ENCODE peak calls at places on chromosomes 12 and 14, in four cellular contexts. One of them, this sample, is unnamed.

GRCh38 chr14:34070917-34071407 is 120.1 kb upstream of the EGLN3 start:
- DNase-seq in tibial artery: no peak
- DNase-seq in esophagus squamous epithelium: no peak
- DNase-seq in adrenal gland: no peak
- DNase-seq in this sample: no peak

GRCh38 chr14:101449114-101449513 is 112.2 kb upstream of the DIO3 start:
- DNase-seq in tibial artery: no peak
- DNase-seq in esophagus squamous epithelium: no peak
- DNase-seq in adrenal gland: no peak
- DNase-seq in this sample: no peak

GRCh38 chr12:53252349-53252916 is 15.7 kb upstream of the ESPL1 start:
- DNase-seq in tibial artery: no peak
- DNase-seq in esophagus squamous epithelium: no peak
- DNase-seq in adrenal gland: no peak
- DNase-seq in this sample: no peak

GRCh38 chr12:41365653-41366131 is 177.6 kb downstream of the PDZRN4 start:
- DNase-seq in tibial artery: no peak
- DNase-seq in esophagus squamous epithelium: no peak
- DNase-seq in adrenal gland: no peak
- DNase-seq in this sample: no peak

GRCh38 chr14:71693373-71693772 is 238.9 kb upstream of the RGS6 start:
- DNase-seq in tibial artery: no peak
- DNase-seq in esophagus squamous epithelium: no peak
- DNase-seq in adrenal gland: no peak
- DNase-seq in this sample: no peak

GRCh38 chr12:27756670-27757069 is 23.4 kb upstream of the KLHL42 start:
- DNase-seq in tibial artery: no peak
- DNase-seq in esophagus squamous epithelium: no peak
- DNase-seq in adrenal gland: no peak
- DNase-seq in this sample: no peak

GRCh38 chr12:109264095-109264942 is 44.8 kb downstream of the FOXN4 start:
- DNase-seq in tibial artery: peak
- DNase-seq in esophagus squamous epithelium: no peak
- DNase-seq in adrenal gland: peak
- DNase-seq in this sample: no peak

GRCh38 chr14:91399868-91400640 is 17.6 kb downstream of the CCDC88C start:
- DNase-seq in tibial artery: no peak
- DNase-seq in esophagus squamous epithelium: no peak
- DNase-seq in adrenal gland: no peak
- DNase-seq in this sample: no peak

GRCh38 chr14:96299441-96299840 is 43.4 kb downstream of the BDKRB1 start:
- DNase-seq in tibial artery: no peak
- DNase-seq in esophagus squamous epithelium: no peak
- DNase-seq in adrenal gland: no peak
- DNase-seq in this sample: no peak

GRCh38 chr12:12510141-12510540 is 52.5 kb downstream of the DUSP16 start:
- DNase-seq in tibial artery: no peak
- DNase-seq in esophagus squamous epithelium: no peak
- DNase-seq in adrenal gland: no peak
- DNase-seq in this sample: no peak

GRCh38 chr12:14256139-14256538 is 109.3 kb upstream of the ATF7IP start:
- DNase-seq in tibial artery: no peak
- DNase-seq in esophagus squamous epithelium: no peak
- DNase-seq in adrenal gland: no peak
- DNase-seq in this sample: no peak

GRCh38 chr14:49970474-49971147 is 77.7 kb downstream of the ARF6 start:
- DNase-seq in tibial artery: no peak
- DNase-seq in esophagus squamous epithelium: no peak
- DNase-seq in adrenal gland: no peak
- DNase-seq in this sample: no peak

GRCh38 chr14:96723946-96724345 is 73.2 kb upstream of the VRK1 start:
- DNase-seq in tibial artery: no peak
- DNase-seq in esophagus squamous epithelium: no peak
- DNase-seq in adrenal gland: no peak
- DNase-seq in this sample: no peak

GRCh38 chr14:49982522-49982951 is 89.7 kb downstream of the ARF6 start:
- DNase-seq in tibial artery: no peak
- DNase-seq in esophagus squamous epithelium: no peak
- DNase-seq in adrenal gland: no peak
- DNase-seq in this sample: peak

GRCh38 chr12:130776857-130777339 is 60.8 kb upstream of the RIMBP2 start:
- DNase-seq in tibial artery: no peak
- DNase-seq in esophagus squamous epithelium: no peak
- DNase-seq in adrenal gland: no peak
- DNase-seq in this sample: no peak
- H3K4me3 ChIP-seq in tibial artery: no peak
- H3K4me3 ChIP-seq in esophagus squamous epithelium: peak
- H3K4me3 ChIP-seq in adrenal gland: no peak
- H3K4me3 ChIP-seq in this sample: peak

DNA sequence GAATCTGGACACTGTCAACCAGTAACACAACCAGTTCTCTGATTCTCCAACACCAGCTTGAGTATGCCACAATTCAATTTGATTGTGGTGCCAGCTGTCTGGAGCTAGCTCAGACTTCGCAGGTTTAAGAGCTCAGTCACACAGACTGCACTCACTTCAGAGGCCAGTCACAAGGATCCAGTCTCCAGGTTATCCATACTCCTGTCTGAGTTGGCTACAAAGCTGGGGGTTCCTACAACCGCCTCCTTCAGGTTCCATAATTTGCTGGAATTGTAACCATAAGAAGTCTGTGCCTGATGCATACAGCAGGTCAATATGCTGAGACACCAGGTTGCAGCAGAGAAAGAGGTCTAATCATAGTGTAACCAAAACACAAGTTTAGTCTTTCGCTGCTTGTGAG is 70.5 kb upstream of the CPSF6 start:
- DNase-seq in tibial artery: no peak
- DNase-seq in esophagus squamous epithelium: no peak
- DNase-seq in adrenal gland: no peak
- DNase-seq in this sample: no peak
- H3K4me3 ChIP-seq in tibial artery: no peak
- H3K4me3 ChIP-seq in esophagus squamous epithelium: no peak
- H3K4me3 ChIP-seq in adrenal gland: no peak
- H3K4me3 ChIP-seq in this sample: no peak

GRCh38 chr12:113130457-113131135 is 5.0 kb downstream of the RASAL1 start:
- DNase-seq in tibial artery: no peak
- DNase-seq in esophagus squamous epithelium: no peak
- DNase-seq in adrenal gland: peak
- DNase-seq in this sample: no peak
- H3K4me3 ChIP-seq in tibial artery: no peak
- H3K4me3 ChIP-seq in esophagus squamous epithelium: no peak
- H3K4me3 ChIP-seq in adrenal gland: no peak
- H3K4me3 ChIP-seq in this sample: no peak

GRCh38 chr14:61474671-61475070 is 153.3 kb downstream of the PRKCH start:
- DNase-seq in tibial artery: no peak
- DNase-seq in esophagus squamous epithelium: no peak
- DNase-seq in adrenal gland: no peak
- DNase-seq in this sample: no peak
- H3K4me3 ChIP-seq in tibial artery: no peak
- H3K4me3 ChIP-seq in esophagus squamous epithelium: no peak
- H3K4me3 ChIP-seq in adrenal gland: no peak
- H3K4me3 ChIP-seq in this sample: no peak

GRCh38 chr14:51805541-51805940 is 54.9 kb upstream of the GNG2 start:
- DNase-seq in tibial artery: no peak
- DNase-seq in esophagus squamous epithelium: no peak
- DNase-seq in adrenal gland: no peak
- DNase-seq in this sample: no peak

GRCh38 chr14:51806624-51807023 is 53.8 kb upstream of the GNG2 start:
- DNase-seq in tibial artery: no peak
- DNase-seq in esophagus squamous epithelium: no peak
- DNase-seq in adrenal gland: no peak
- DNase-seq in this sample: no peak

GRCh38 chr14:51807355-51807754 is 53.1 kb upstream of the GNG2 start:
- DNase-seq in tibial artery: no peak
- DNase-seq in esophagus squamous epithelium: no peak
- DNase-seq in adrenal gland: no peak
- DNase-seq in this sample: no peak

GRCh38 chr14:51806026-51806590 is 54.3 kb upstream of the GNG2 start:
- DNase-seq in tibial artery: no peak
- DNase-seq in esophagus squamous epithelium: no peak
- DNase-seq in adrenal gland: no peak
- DNase-seq in this sample: no peak
- H3K4me3 ChIP-seq in tibial artery: no peak
- H3K4me3 ChIP-seq in esophagus squamous epithelium: no peak
- H3K4me3 ChIP-seq in adrenal gland: no peak
- H3K4me3 ChIP-seq in this sample: no peak

DNA sequence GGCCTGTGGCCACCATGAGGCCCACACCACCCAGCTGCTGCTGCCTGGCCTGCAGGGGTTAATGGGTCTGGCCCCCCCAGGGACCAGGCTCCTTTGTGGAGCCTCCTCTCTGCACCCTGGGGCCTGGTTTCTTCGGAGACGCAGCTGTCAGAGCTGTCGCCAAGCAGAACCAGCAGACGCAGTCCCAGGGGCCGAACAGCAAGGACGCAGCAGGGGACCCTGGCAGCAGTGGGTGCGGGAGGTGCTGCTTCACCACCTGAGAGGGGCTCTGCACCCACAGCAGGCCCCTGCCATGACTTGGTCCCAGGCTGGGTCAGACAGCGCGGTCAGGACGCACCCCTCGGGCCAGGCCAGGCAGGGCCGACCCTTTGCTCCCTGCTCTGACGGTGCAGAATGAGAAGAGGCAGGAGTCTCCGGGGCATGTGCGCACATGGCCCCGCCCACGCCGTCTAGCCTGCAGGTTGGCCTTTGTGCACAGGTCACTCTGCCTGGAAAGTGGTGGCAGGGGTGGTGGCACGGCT is 30.5 kb downstream of the JAG2 start:
- DNase-seq in tibial artery: peak
- DNase-seq in esophagus squamous epithelium: no peak
- DNase-seq in adrenal gland: no peak
- DNase-seq in this sample: no peak
- H3K4me3 ChIP-seq in tibial artery: no peak
- H3K4me3 ChIP-seq in esophagus squamous epithelium: no peak
- H3K4me3 ChIP-seq in adrenal gland: no peak
- H3K4me3 ChIP-seq in this sample: no peak

DNA sequence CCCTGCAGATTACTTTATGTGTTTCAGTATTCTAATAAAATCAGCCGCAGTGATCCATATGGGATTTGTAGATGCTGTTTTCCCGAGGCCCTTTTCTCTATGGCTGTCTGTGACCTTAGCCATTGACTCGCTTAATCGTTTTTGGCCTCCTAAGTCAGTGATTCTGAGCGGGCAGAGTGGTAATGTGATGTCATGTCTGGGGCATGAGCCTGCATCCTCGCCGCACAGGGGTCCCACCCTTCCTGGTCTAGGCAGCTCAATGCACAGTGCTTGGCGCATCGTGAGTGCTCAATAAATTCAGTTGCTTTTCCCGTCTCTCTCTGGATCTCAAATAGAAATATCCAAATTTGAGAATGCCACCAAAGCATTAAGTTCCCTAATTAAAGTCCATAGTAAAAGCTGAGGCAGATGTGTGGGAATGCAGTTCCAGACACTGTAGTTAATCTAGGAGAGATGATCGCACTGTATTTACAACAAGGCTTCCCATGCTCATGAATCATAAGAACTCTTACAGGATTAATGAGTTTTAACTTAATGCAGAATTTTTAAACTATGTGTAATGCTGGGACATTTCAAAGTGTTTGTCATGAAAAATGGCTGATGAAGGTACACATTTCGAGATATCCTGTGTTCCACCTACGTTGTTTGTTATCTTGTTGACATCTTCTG is 29.3 kb downstream of the HMGA2 start:
- DNase-seq in tibial artery: no peak
- DNase-seq in esophagus squamous epithelium: no peak
- DNase-seq in adrenal gland: no peak
- DNase-seq in this sample: no peak
- H3K4me3 ChIP-seq in tibial artery: no peak
- H3K4me3 ChIP-seq in esophagus squamous epithelium: no peak
- H3K4me3 ChIP-seq in adrenal gland: no peak
- H3K4me3 ChIP-seq in this sample: no peak

GRCh38 chr14:93571275-93571674 is 140.5 kb downstream of the UNC79 start:
- DNase-seq in tibial artery: no peak
- DNase-seq in esophagus squamous epithelium: no peak
- DNase-seq in adrenal gland: no peak
- DNase-seq in this sample: no peak
- H3K4me3 ChIP-seq in tibial artery: no peak
- H3K4me3 ChIP-seq in esophagus squamous epithelium: no peak
- H3K4me3 ChIP-seq in adrenal gland: no peak
- H3K4me3 ChIP-seq in this sample: no peak